ENCODE peak calls at places on chromosomes 12 and 14, in ten cellular contexts. I is frontal cortex; J is RPMI7951; V is HEK293T; N is CD8-positive, alpha-beta memory T cell; F is NCI-H1694; M is activated CD8-positive, alpha-beta T cell treated with anti-CD3 and anti-CD28 coated beads for 36 hours; A is activated gamma-delta T cell; U is stimulated activated naive CD8-positive, alpha-beta T cell treated with anti-CD3 and anti-CD28 coated beads, Interleukin-15, Interleukin-2, amounts not matched to agents 100 U/mL and 50 U/mL, for 24 hours; C is fibroblast of the conjunctiva. O is an unnamed sample.

GRCh38 chr12:106425061-106425706 is 67.6 kb downstream of the POLR3B start:
- DNase-seq in F (no peak), C (no peak), N (no peak), I (no peak), V (no peak), J (no peak), A (no peak), U (no peak), M (no peak), O (no peak)

GRCh38 chr14:50000215-50001145 is 107.6 kb downstream of the ARF6 start:
- DNase-seq in N (peak; percentile 56), J (peak; percentile 98), U (peak; percentile 81), M (peak; percentile 91), V (peak; percentile 36), A (peak; percentile 44), C (peak; percentile 79), I (no peak), F (no peak), O (peak; percentile 55)

GRCh38 chr14:66009104-66009503 is 477.1 kb upstream of the CCDC196 start:
- DNase-seq in C (peak; percentile 60), F (no peak), N (no peak), A (no peak), M (no peak), J (peak; percentile 18), I (no peak), U (no peak), V (no peak), O (no peak)

GRCh38 chr14:98507269-98507668 is 764.7 kb downstream of the BCL11B start:
- DNase-seq in I (no peak), M (no peak), F (no peak), A (no peak), J (no peak), U (no peak), C (no peak), N (no peak), V (no peak), O (no peak)

GRCh38 chr14:26290007-26290530 is 307.8 kb downstream of the NOVA1 start:
- DNase-seq in U (no peak), J (peak; percentile 2), I (no peak), F (no peak), M (no peak), C (peak; percentile 5), A (no peak), N (no peak), V (no peak), O (no peak)

GRCh38 chr12:20248646-20249045 is 119.7 kb upstream of the PDE3A start:
- DNase-seq in F (no peak), U (no peak), N (no peak), J (no peak), M (no peak), C (no peak), A (no peak), V (no peak), I (no peak), O (no peak)

GRCh38 chr14:68181395-68182326 is 362.1 kb downstream of the RAD51B start:
- DNase-seq in U (no peak), F (no peak), M (no peak), V (no peak), N (no peak), A (no peak), I (no peak), C (no peak), J (peak; percentile 71), O (no peak)

GRCh38 chr12:16155938-16156337 is 121.5 kb downstream of the SLC15A5 start:
- DNase-seq in A (no peak), C (no peak), U (no peak), F (no peak), I (no peak), V (no peak), N (no peak), J (no peak), M (no peak), O (no peak)

GRCh38 chr12:14952295-14952995 is 9.0 kb downstream of the ARHGDIB start:
- DNase-seq in F (no peak), U (peak; percentile 43), M (peak; percentile 72), V (no peak), I (no peak), A (no peak), J (peak; percentile 89), C (peak; percentile 84), N (peak; percentile 23), O (no peak)

GRCh38 chr12:119069029-119069731 is 87.8 kb downstream of the SRRM4 start:
- DNase-seq in M (no peak), F (no peak), C (no peak), A (no peak), I (no peak), N (no peak), U (no peak), V (no peak), J (no peak), O (no peak)

GRCh38 chr14:75303415-75303814 is 24.8 kb downstream of the FOS start:
- DNase-seq in C (no peak), I (peak; percentile 44), J (peak; percentile 62), U (peak; percentile 67), V (peak; percentile 67), M (peak; percentile 73), A (no peak), N (peak; percentile 49), F (peak; percentile 90), O (no peak)

GRCh38 chr12:42288544-42288943 is 37.4 kb downstream of the ZCRB1 start:
- DNase-seq in U (no peak), J (no peak), F (no peak), C (no peak), I (no peak), A (no peak), M (no peak), V (no peak), N (no peak), O (no peak)

GRCh38 chr12:56461235-56462159 is 6.9 kb upstream of the SPRYD4 start:
- DNase-seq in N (no peak), A (no peak), I (no peak), V (no peak), C (no peak), F (no peak), J (peak; percentile 9), U (no peak), M (no peak), O (no peak)

GRCh38 chr12:131458931-131459575 is 251.8 kb upstream of the SFSWAP start:
- DNase-seq in V (no peak), F (no peak), A (no peak), I (no peak), N (no peak), J (no peak), U (no peak), M (no peak), C (no peak), O (no peak)

GRCh38 chr14:100440207-100440631 is 117.1 kb downstream of the SLC25A47 start:
- DNase-seq in M (peak; percentile 60), N (no peak), J (peak; percentile 8), V (peak; percentile 68), U (peak; percentile 45), A (no peak), I (peak; percentile 31), C (peak; percentile 10), F (peak; percentile 96), O (peak; percentile 31)

GRCh38 chr14:105051182-105052109 is 13.8 kb downstream of the GPR132 start:
- DNase-seq in V (no peak), M (no peak), U (no peak), F (no peak), J (no peak), C (no peak), A (no peak), N (no peak), I (no peak), O (no peak)

GRCh38 chr14:35705636-35706035 is 103.5 kb downstream of the RALGAPA1 start:
- DNase-seq in M (no peak), N (no peak), V (no peak), U (no peak), A (no peak), C (no peak), J (no peak), I (no peak), F (no peak), O (no peak)

GRCh38 chr12:31301311-31301710 is 24.6 kb downstream of the SINHCAF start:
- DNase-seq in J (no peak), V (no peak), F (no peak), C (no peak), N (no peak), M (no peak), A (no peak), U (no peak), I (no peak), O (no peak)

GRCh38 chr14:92986254-92987147 is 63.6 kb downstream of the CHGA start:
- DNase-seq in V (no peak), N (no peak), C (no peak), J (peak; percentile 32), M (no peak), I (no peak), F (peak; percentile 99), U (no peak), A (no peak), O (no peak)

GRCh38 chr14:30848449-30849240 is 25.7 kb upstream of the COCH start:
- DNase-seq in M (no peak), U (no peak), A (no peak), J (no peak), I (no peak), V (no peak), C (no peak), F (no peak), N (no peak), O (no peak)

GRCh38 chr14:42163136-42163535 is 556.5 kb downstream of the LRFN5 start:
- DNase-seq in A (no peak), J (peak; percentile 2), I (no peak), F (no peak), C (no peak), U (no peak), N (no peak), V (no peak), M (no peak), O (no peak)

GRCh38 chr12:53004582-53004981 is 1.7 kb upstream of the EIF4B start:
- DNase-seq in U (no peak), F (no peak), V (no peak), A (no peak), N (no peak), I (no peak), C (no peak), M (no peak), J (no peak), O (no peak)

GRCh38 chr12:12577786-12578185 is 15.1 kb upstream of the DUSP16 start:
- DNase-seq in F (no peak), I (no peak), N (no peak), C (no peak), J (no peak), V (no peak), A (no peak), U (no peak), M (no peak), O (no peak)

O was measured in H1.